ENCODE peak calls at places on chromosomes 12 and 14, in four cellular contexts. I, U, W and R are unnamed samples.

GRCh38 chr12:90102957-90103652 is 394.5 kb upstream of the ATP2B1 start:
- DNase-seq in U (no peak), I (no peak), W (peak; percentile 51), R (no peak)

GRCh38 chr12:67764946-67765619 is 116.5 kb downstream of the DYRK2 start:
- DNase-seq in W (no peak), I (no peak), U (no peak), R (no peak)

GRCh38 chr12:13562915-13563742 is 366.6 kb downstream of the EMP1 start:
- DNase-seq in W (no peak), I (no peak), U (no peak), R (no peak)

GRCh38 chr12:47907851-47908454 is 3.2 kb upstream of the VDR start:
- DNase-seq in W (peak; percentile 36), I (no peak), U (no peak), R (no peak)

GRCh38 chr12:4766445-4766844 is 46.2 kb downstream of the GALNT8 start:
- DNase-seq in U (no peak), I (no peak), W (no peak), R (no peak)

GRCh38 chr14:22113401-22113800 is 439.8 kb upstream of the OR4E1 start:
- DNase-seq in W (no peak), I (no peak), U (no peak), R (no peak)

GRCh38 chr14:99145307-99145706 is 126.7 kb downstream of the BCL11B start:
- DNase-seq in U (no peak), W (no peak), I (no peak), R (no peak)

GRCh38 chr14:30227436-30227835 is 299.8 kb upstream of the PRKD1 start:
- DNase-seq in I (no peak), W (no peak), U (no peak), R (no peak)

GRCh38 chr12:13440844-13441243 is 244.3 kb downstream of the EMP1 start:
- DNase-seq in W (no peak), U (peak; percentile 20), I (no peak), R (no peak)

GRCh38 chr12:31203261-31203660 is 122.7 kb downstream of the SINHCAF start:
- DNase-seq in I (no peak), U (no peak), W (no peak), R (no peak)

GRCh38 chr12:3157581-3158328 is 80.6 kb downstream of the TSPAN9 start:
- DNase-seq in U (no peak), I (peak; percentile 23), W (no peak), R (no peak)

GRCh38 chr12:62629413-62629812 is 162.8 kb downstream of the MON2 start:
- DNase-seq in I (no peak), U (no peak), W (no peak), R (no peak)

DNA sequence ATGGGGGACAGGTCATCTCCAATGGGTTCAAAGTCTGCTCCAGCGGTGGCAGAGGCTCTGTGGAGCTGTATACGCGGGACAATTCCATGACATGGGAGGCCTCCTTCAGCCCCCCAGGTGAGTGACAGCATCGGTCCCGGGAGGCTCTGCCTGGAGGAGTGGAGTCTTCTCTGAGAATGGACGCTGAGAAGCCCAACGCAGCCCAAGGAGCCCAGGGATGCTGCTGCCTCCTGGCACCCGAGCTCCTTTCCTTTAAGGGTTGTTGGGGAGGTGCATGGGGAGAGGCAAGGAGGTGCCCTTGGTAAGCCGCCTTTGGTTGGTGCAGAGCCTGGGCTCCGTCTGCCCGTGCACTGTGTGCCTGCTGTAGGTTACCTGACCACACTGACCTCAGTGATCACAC is 28.2 kb downstream of the ADGRD1 start:
- DNase-seq in W (no peak), U (no peak), I (no peak), R (peak; percentile 36)
- H3K4me1 ChIP-seq in W (no peaks in the 10 kb centered on the region), U (peaks cover 6% of the 10 kb centered on the region), I (peaks cover 27% of the 10 kb centered on the region), R (no peaks in the 10 kb centered on the region)

GRCh38 chr12:121514184-121514742 is 66.6 kb downstream of the KDM2B start:
- DNase-seq in W (no peak), U (no peak), I (no peak), R (no peak)
- H3K27ac ChIP-seq in W (no peak overlapping the region), U (no peak overlapping the region), I (no peak overlapping the region), R (no peak overlapping the region)

GRCh38 chr12:120759591-120760348 is 34.1 kb downstream of the ACADS start:
- DNase-seq in W (no peak), I (no peak), U (no peak), R (no peak)

GRCh38 chr12:120755269-120755668 is 29.6 kb downstream of the ACADS start:
- DNase-seq in I (no peak), W (no peak), U (no peak), R (no peak)

GRCh38 chr12:120757949-120758348 is 32.3 kb downstream of the ACADS start:
- DNase-seq in W (no peak), I (no peak), U (no peak), R (no peak)

GRCh38 chr12:120758798-120759590 is 33.4 kb downstream of the ACADS start:
- DNase-seq in U (no peak), W (no peak), I (no peak), R (no peak)

DNA sequence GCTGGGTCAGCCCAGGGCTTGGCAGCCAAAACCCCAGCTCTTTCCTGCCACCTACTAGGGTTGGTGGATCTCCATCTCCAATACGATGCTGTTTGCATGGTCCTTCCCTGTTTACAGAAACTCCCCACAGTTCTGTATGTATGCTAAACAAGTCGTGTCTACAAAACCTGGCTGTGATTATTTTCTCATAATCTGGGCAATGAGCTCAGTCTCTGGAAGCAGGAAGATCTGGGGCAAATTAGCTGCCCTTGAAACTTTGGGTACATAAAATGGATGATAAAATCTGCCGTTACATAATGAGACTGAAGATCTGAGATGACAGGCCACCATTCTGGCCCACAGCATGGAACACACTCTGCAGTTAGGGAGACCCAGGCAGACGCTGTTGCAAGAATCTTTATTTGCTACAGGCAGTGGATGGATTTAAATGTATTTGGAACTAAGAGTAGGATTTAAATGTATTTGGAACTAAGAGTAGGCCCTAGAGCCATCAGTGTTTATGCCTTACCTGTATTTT is 31.7 kb downstream of the ACADS start:
- DNase-seq in U (no peak), I (no peak), W (no peak), R (no peak)
- H3K9me3 ChIP-seq in U (no peaks in the 10 kb centered on the region), I (peaks cover 4% of the 10 kb centered on the region), W (no peaks in the 10 kb centered on the region), R (no peaks in the 10 kb centered on the region)

GRCh38 chr12:2119266-2119665 is 66.5 kb downstream of the CACNA1C start:
- DNase-seq in U (no peak), I (no peak), W (no peak), R (no peak)
- H3K4me1 ChIP-seq in U (no peaks in the 10 kb centered on the region), I (peaks cover 28% of the 10 kb centered on the region), W (no peaks in the 10 kb centered on the region), R (peaks cover 17% of the 10 kb centered on the region)